ENCODE peak calls at places on chromosomes 5 and 9, in four cellular contexts. O is RPMI7951; I is fibroblast of the conjunctiva; J is activated CD8-positive, alpha-beta memory T cell treated with anti-CD3 and anti-CD28 coated beads, Interleukin-2, amount 50 U/mL, for 48 hours. W is an unnamed sample.

GRCh38 chr9:130882696-130883225 is 13.9 kb downstream of the QRFP start:
- DNase-seq in O (no peak), I (no peak), J (no peak), W (no peak)

GRCh38 chr5:180785794-180786221 is 16.8 kb downstream of the MGAT1 start:
- DNase-seq in O (peak), I (no peak), J (peak), W (no peak)

GRCh38 chr5:136730426-136730825 is 365.1 kb upstream of the TRPC7 start:
- DNase-seq in O (no peak), I (no peak), J (no peak), W (no peak)

GRCh38 chr5:67051164-67051563 is 145.4 kb downstream of the CD180 start:
- DNase-seq in O (no peak), I (no peak), J (no peak), W (no peak)

GRCh38 chr5:134132372-134133212 is 18.1 kb downstream of the TCF7 start:
- DNase-seq in O (no peak), I (no peak), J (peak), W (no peak)

GRCh38 chr5:81134566-81134965 is 98.6 kb upstream of the CKMT2 start:
- DNase-seq in O (no peak), I (no peak), J (no peak), W (no peak)

GRCh38 chr9:123475407-123475806 is 119.4 kb downstream of the CRB2 start:
- DNase-seq in O (no peak), I (no peak), J (no peak), W (no peak)

GRCh38 chr5:113446358-113446927 is 11.7 kb upstream of the TSSK1B start:
- DNase-seq in O (no peak), I (no peak), J (no peak), W (no peak)

GRCh38 chr5:134568761-134569725 is 43.6 kb downstream of the JADE2 start:
- DNase-seq in O (peak), I (no peak), J (no peak), W (peak)

GRCh38 chr5:132073231-132074013 is at the start of gene CSF2:
- DNase-seq in O (peak), I (no peak), J (no peak), W (no peak)

GRCh38 chr5:169350759-169351240 is 49.9 kb upstream of the SLIT3 start:
- DNase-seq in O (peak), I (peak), J (no peak), W (no peak)

GRCh38 chr5:115583474-115583873 is 18.8 kb downstream of the TICAM2 start:
- DNase-seq in O (peak), I (no peak), J (no peak), W (no peak)

GRCh38 chr9:128412120-128412790 is 8.4 kb upstream of the CERCAM start:
- DNase-seq in O (peak), I (no peak), J (peak), W (no peak)

GRCh38 chr5:93746406-93747056 is 5.1 kb upstream of the POU5F2 start:
- DNase-seq in O (peak), I (no peak), J (no peak), W (no peak)

GRCh38 chr9:117480251-117480650 is 65.4 kb upstream of the ASTN2 start:
- DNase-seq in O (no peak), I (no peak), J (no peak), W (no peak)

GRCh38 chr9:70362952-70363351 is 51.5 kb downstream of the KLF9 start:
- DNase-seq in O (peak), I (no peak), J (no peak), W (no peak)

GRCh38 chr5:77806213-77806843 is 30.2 kb upstream of the TBCA start:
- DNase-seq in O (peak), I (no peak), J (no peak), W (no peak)

GRCh38 chr5:53095931-53096525 is 13.5 kb downstream of the MOCS2 start:
- DNase-seq in O (peak), I (peak), J (peak), W (peak)

GRCh38 chr5:61590473-61590872 is 258.4 kb downstream of the ZSWIM6 start:
- DNase-seq in O (no peak), I (no peak), J (no peak), W (no peak)

GRCh38 chr5:132782101-132782500 is 5.1 kb upstream of the SEPTIN8 start:
- DNase-seq in O (peak), I (no peak), J (peak), W (no peak)

GRCh38 chr9:104927216-104927911 is 591 bp downstream of the ABCA1 start:
- DNase-seq in O (peak), I (no peak), J (peak), W (peak)

GRCh38 chr9:134182554-134183219 is 18.3 kb upstream of the RNU6ATAC start:
- DNase-seq in O (peak), I (no peak), J (no peak), W (peak)

GRCh38 chr5:34959323-34959722 is 30.0 kb downstream of the DNAJC21 start:
- DNase-seq in O (peak), I (no peak), J (no peak), W (no peak)

GRCh38 chr9:106954974-106955850 is 92.2 kb downstream of the ZNF462 start:
- DNase-seq in O (no peak), I (no peak), J (no peak), W (no peak)

GRCh38 chr9:68697846-68698245 is 7.2 kb upstream of the PIP5K1B start:
- DNase-seq in O (no peak), I (no peak), J (no peak), W (no peak)

GRCh38 chr5:923473-923873 is 30.8 kb downstream of the TRIP13 start:
- DNase-seq in O (peak), I (peak), J (peak), W (peak)

GRCh38 chr9:2307480-2307879 is 292.3 kb downstream of the SMARCA2 start:
- DNase-seq in O (peak), I (peak), J (no peak), W (no peak)

GRCh38 chr9:129221979-129222635 is 44.0 kb upstream of the IER5L start:
- DNase-seq in O (no peak), I (no peak), J (no peak), W (no peak)